ENCODE peak calls at places on chromosome 22, in six cellular contexts. G is cardiac fibroblast, V is NCI-H2171, R is AG20443, J is NCI-H226, E is left kidney. O is an unnamed sample.

GRCh38 chr22:27581688-27582087 is 219.9 kb downstream of the MN1 start:
- DNase-seq in V (no peak), R (peak), E (peak), J (no peak), G (peak), O (no peak)

GRCh38 chr22:49948573-49948957 is 12.0 kb upstream of the PIM3 start:
- DNase-seq in G (no peak), J (peak), V (no peak), R (no peak), E (no peak), O (no peak)

GRCh38 chr22:46079861-46080821 is 70.2 kb upstream of the PPARA start:
- DNase-seq in J (peak), E (no peak), R (peak), V (no peak), G (peak), O (no peak)

GRCh38 chr22:36193577-36193976 is 8.0 kb downstream of the APOL4 start:
- DNase-seq in E (no peak), G (no peak), R (no peak), J (no peak), V (no peak), O (no peak)

GRCh38 chr22:44889233-44889878 is 120.4 kb downstream of the PHF21B start:
- DNase-seq in E (peak), R (no peak), V (no peak), J (no peak), G (no peak), O (peak)

GRCh38 chr22:25853501-25853900 is 111.5 kb downstream of the MYO18B start:
- DNase-seq in J (no peak), E (no peak), R (no peak), G (no peak), V (no peak), O (no peak)

GRCh38 chr22:31102441-31103081 is 4.8 kb downstream of the SELENOM start:
- DNase-seq in R (peak), G (peak), E (no peak), V (no peak), J (peak), O (no peak)

GRCh38 chr22:23054531-23055257 is 15.6 kb upstream of the GNAZ start:
- DNase-seq in V (no peak), J (no peak), G (no peak), R (no peak), E (no peak), O (no peak)

GRCh38 chr22:36457688-36458450 is 23.6 kb downstream of the TXN2 start:
- DNase-seq in G (peak), E (no peak), V (no peak), R (peak), J (no peak), O (no peak)

GRCh38 chr22:46589141-46589748 is 30.9 kb upstream of the GRAMD4 start:
- DNase-seq in R (no peak), E (no peak), G (no peak), J (no peak), V (no peak), O (no peak)

GRCh38 chr22:39138357-39138997 is 14.0 kb downstream of the CBX7 start:
- DNase-seq in G (no peak), R (peak), J (no peak), V (no peak), E (no peak), O (peak)

GRCh38 chr22:30880847-30881246 is 87.7 kb downstream of the MORC2 start:
- DNase-seq in V (no peak), G (no peak), R (no peak), E (no peak), J (no peak), O (no peak)

GRCh38 chr22:42289671-42290269 is 19.3 kb upstream of the TCF20 start:
- DNase-seq in G (no peak), V (peak), E (peak), R (no peak), J (no peak), O (no peak)

O was measured in iPS-NIHi11.